ENCODE peak calls at places on chromosomes 2 and 18, in four cellular contexts. R is fibroblast of lung, N is tibial artery, X is brain microvascular endothelial cell. U is an unnamed sample.

GRCh38 chr2:71746946-71747501 is 293.7 kb downstream of the DYSF start:
- DNase-seq in R (peak; percentile 56), N (peak; percentile 89), X (no peak), U (peak; percentile 84)

GRCh38 chr18:62919109-62919838 is 203.9 kb downstream of the PHLPP1 start:
- DNase-seq in R (no peak), N (no peak), X (no peak), U (no peak)

GRCh38 chr2:85246348-85246747 is 81.4 kb downstream of the TGOLN2 start:
- DNase-seq in R (no peak), N (no peak), X (no peak), U (no peak)

GRCh38 chr18:10234912-10235439 is 219.5 kb upstream of the APCDD1 start:
- DNase-seq in R (peak; percentile 66), N (no peak), X (peak; percentile 24), U (peak; percentile 81)

GRCh38 chr2:215870986-215871385 is 142.4 kb downstream of the MREG start:
- DNase-seq in R (no peak), N (no peak), X (no peak), U (no peak)

GRCh38 chr2:223601932-223602676 is at the start of gene SCG2:
- DNase-seq in R (peak; percentile 92), N (peak; percentile 83), X (peak; percentile 92), U (peak; percentile 85)

GRCh38 chr18:38427234-38427633 is 861.6 kb upstream of the CELF4 start:
- DNase-seq in R (no peak), N (no peak), X (no peak), U (no peak)

GRCh38 chr2:10547011-10547410 is 98.9 kb upstream of the ODC1 start:
- DNase-seq in R (peak; percentile 46), N (no peak), X (peak; percentile 21), U (peak; percentile 91)

GRCh38 chr2:95389256-95390119 is 13.0 kb upstream of the FAHD2A start:
- DNase-seq in R (peak; percentile 40), N (peak; percentile 79), X (peak; percentile 45), U (peak; percentile 98)

GRCh38 chr18:3246636-3247242 is 862 bp upstream of the MYL12A start:
- DNase-seq in R (no peak), N (peak; percentile 74), X (no peak), U (peak; percentile 47)

GRCh38 chr18:50453732-50454131 is 78.9 kb downstream of the SKA1 start:
- DNase-seq in R (no peak), N (no peak), X (no peak), U (no peak)

GRCh38 chr2:114022360-114023085 is 132.6 kb downstream of the ACTR3 start:
- DNase-seq in R (peak; percentile 94), N (no peak), X (peak; percentile 72), U (peak; percentile 48)

GRCh38 chr2:68463287-68463877 is 3.7 kb downstream of the FBXO48 start:
- DNase-seq in R (peak; percentile 46), N (no peak), X (no peak), U (peak; percentile 37)

GRCh38 chr2:36702781-36703180 is 6.3 kb downstream of the VIT start:
- DNase-seq in R (no peak), N (no peak), X (no peak), U (no peak)

GRCh38 chr2:36701918-36702317 is 5.4 kb downstream of the VIT start:
- DNase-seq in R (no peak), N (no peak), X (no peak), U (no peak)

GRCh38 chr2:36700311-36700710 is 3.8 kb downstream of the VIT start:
- DNase-seq in R (no peak), N (no peak), X (no peak), U (no peak)

GRCh38 chr2:36698978-36699377 is 2.5 kb downstream of the VIT start:
- DNase-seq in R (no peak), N (peak; percentile 67), X (no peak), U (no peak)

GRCh38 chr2:36701391-36701795 is 4.9 kb downstream of the VIT start:
- DNase-seq in R (peak; percentile 58), N (no peak), X (peak; percentile 18), U (no peak)
- TF ChIP-seq CTCF in R (no peak), N (no peak), X (peak; percentile 21), U (no peak)

GRCh38 chr2:16034151-16034974 is 94.0 kb downstream of the MYCN start:
- DNase-seq in R (no peak), N (no peak), X (no peak), U (no peak)
- H3K27ac ChIP-seq in R (no peak overlapping the region), N (no peak overlapping the region), X (no peak overlapping the region), U (no peak overlapping the region)

DNA sequence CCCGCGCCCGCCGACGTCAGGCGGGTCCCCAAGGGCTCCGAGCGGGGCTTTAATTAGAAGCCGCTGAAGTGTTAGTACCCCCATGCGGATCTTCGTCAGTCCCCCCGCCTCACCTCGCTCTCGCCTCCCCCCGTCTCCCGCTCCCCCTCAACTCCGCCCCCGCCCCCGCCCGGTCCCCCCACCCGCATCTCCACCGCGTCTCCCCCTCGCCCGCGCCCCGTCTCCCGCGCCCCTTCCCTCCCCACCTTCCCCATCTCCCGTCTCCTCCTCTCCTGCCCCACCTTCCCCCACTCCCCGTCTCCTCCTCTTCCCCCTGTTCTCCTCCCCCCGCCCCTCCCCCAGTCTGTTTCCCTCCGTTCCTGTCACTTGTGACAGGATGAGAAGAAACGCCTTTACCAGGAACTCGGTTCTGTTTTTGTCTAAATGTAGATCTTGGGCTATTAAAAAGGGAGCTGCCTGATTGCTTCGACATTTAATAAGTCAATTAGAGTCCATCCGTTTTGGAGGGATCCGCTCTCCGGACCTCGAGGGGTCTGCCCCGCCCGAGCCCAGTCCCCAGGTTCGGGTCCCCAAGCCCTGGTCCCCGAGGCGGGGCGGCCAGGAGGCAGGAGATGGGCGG is 961 bp upstream of the ALKAL2 start:
- DNase-seq in R (no peak), N (no peak), X (no peak), U (peak; percentile 69)
- H3K4me3 ChIP-seq in R (no peak overlapping the region), N (peak overlapping the region; percentile 62), X (peak overlapping the region; percentile 49), U (no peak overlapping the region)

GRCh38 chr2:227406177-227407031 is 18.7 kb upstream of the SCYGR1 start:
- DNase-seq in R (peak; percentile 97), N (peak; percentile 72), X (peak; percentile 89), U (peak; percentile 93)
- TF ChIP-seq CTCF in R (peak; percentile 81), N (peak; percentile 51), X (peak; percentile 85), U (peak; percentile 87)

GRCh38 chr2:149080104-149080503 is 41.6 kb downstream of the LYPD6B start:
- DNase-seq in R (peak; percentile 32), N (no peak), X (no peak), U (no peak)
- H3K27ac ChIP-seq in R (no peak overlapping the region), N (no peak overlapping the region), X (no peak overlapping the region), U (no peak overlapping the region)

DNA sequence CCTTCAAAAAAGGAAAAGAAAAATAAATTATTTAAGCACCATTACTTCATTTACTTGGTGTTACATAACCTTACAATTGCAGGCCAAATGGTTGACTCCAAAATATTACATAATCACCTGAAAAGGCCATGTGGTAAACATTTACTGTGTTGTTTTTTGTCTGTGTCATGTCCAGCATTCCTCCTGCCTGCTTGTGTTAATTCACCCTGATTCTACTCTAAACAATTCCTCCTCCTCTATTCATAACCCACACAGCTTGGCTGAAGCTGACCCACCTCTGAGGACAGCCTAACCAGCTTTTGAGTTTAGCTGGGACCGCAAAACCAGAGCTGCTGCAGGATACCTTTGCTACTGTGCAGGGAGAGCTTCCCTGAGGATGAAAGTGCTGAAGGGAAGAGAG is 35.4 kb downstream of the TMX3 start:
- DNase-seq in R (peak; percentile 28), N (no peak), X (no peak), U (no peak)
- H3K4me3 ChIP-seq in R (no peak overlapping the region), N (no peak overlapping the region), X (no peak overlapping the region), U (no peak overlapping the region)

GRCh38 chr2:109322111-109322510 is 193.1 kb downstream of the SH3RF3 start:
- DNase-seq in R (peak; percentile 85), N (peak; percentile 99), X (peak; percentile 79), U (peak; percentile 85)
- TF ChIP-seq CTCF in R (no peak), N (no peak), X (no peak), U (no peak)

U was measured in osteoblast.